ENCODE peak calls at places on chromosomes 2 and 18, in four cellular contexts. U is IMR-90, Z is neuronal stem cell, E is mesenchymal stem cell. P is an unnamed sample.

GRCh38 chr2:124283090-124283489 is 258.0 kb downstream of the CNTNAP5 start:
- DNase-seq in U (no peak), Z (no peak), E (no peak), P (no peak)

GRCh38 chr2:67846341-67847070 is 216.3 kb downstream of the C1D start:
- DNase-seq in U (peak), Z (peak), E (peak), P (peak)

GRCh38 chr2:157082950-157083349 is 174.6 kb upstream of the GALNT5 start:
- DNase-seq in U (no peak), Z (no peak), E (no peak), P (no peak)

GRCh38 chr2:149765636-149766035 is 178.1 kb upstream of the MMADHC start:
- DNase-seq in U (no peak), Z (no peak), E (no peak), P (no peak)

GRCh38 chr2:23422089-23423061 is 37.4 kb downstream of the KLHL29 start:
- DNase-seq in U (no peak), Z (no peak), E (no peak), P (peak)

GRCh38 chr2:112645396-112646101 is at the start of gene SLC20A1:
- DNase-seq in U (peak), Z (peak), E (peak), P (peak)

GRCh38 chr2:29475446-29476006 is 360.3 kb downstream of the CLIP4 start:
- DNase-seq in U (no peak), Z (no peak), E (no peak), P (no peak)

GRCh38 chr2:75549401-75550253 is 11.1 kb downstream of the EVA1A start:
- DNase-seq in U (no peak), Z (no peak), E (no peak), P (no peak)

GRCh38 chr2:102063948-102064678 is 72.4 kb downstream of the IL1R2 start:
- DNase-seq in U (peak), Z (peak), E (peak), P (peak)

GRCh38 chr18:46215902-46216723 is 111.9 kb downstream of the HAUS1 start:
- DNase-seq in U (no peak), Z (no peak), E (no peak), P (no peak)

GRCh38 chr2:73982140-73982617 is 2.5 kb upstream of the TET3 start:
- DNase-seq in U (peak), Z (no peak), E (no peak), P (no peak)

GRCh38 chr2:27281855-27282559 is at the start of gene TRIM54:
- DNase-seq in U (peak), Z (no peak), E (no peak), P (no peak)

GRCh38 chr2:12716250-12717190 is at the start of gene TRIB2:
- DNase-seq in U (peak), Z (peak), E (peak), P (peak)

GRCh38 chr2:31202833-31203232 is 14.5 kb downstream of the CAPN14 start:
- DNase-seq in U (no peak), Z (no peak), E (no peak), P (no peak)

GRCh38 chr2:152587187-152587947 is 129.9 kb downstream of the PRPF40A start:
- DNase-seq in U (peak), Z (no peak), E (peak), P (no peak)

GRCh38 chr2:12222561-12222960 is 476.1 kb downstream of the LPIN1 start:
- DNase-seq in U (no peak), Z (no peak), E (no peak), P (no peak)

GRCh38 chr2:26900831-26901321 is 52.9 kb downstream of the DPYSL5 start:
- DNase-seq in U (no peak), Z (no peak), E (no peak), P (no peak)

GRCh38 chr2:38074775-38075435 is 1.0 kb downstream of the CYP1B1 start:
- DNase-seq in U (no peak), Z (peak), E (peak), P (peak)

GRCh38 chr2:233419626-233420431 is 65.5 kb downstream of the DGKD start:
- DNase-seq in U (peak), Z (no peak), E (no peak), P (no peak)

GRCh38 chr2:166088634-166089033 is 39.2 kb downstream of the SCN1A start:
- DNase-seq in U (peak), Z (no peak), E (no peak), P (no peak)

GRCh38 chr2:39483530-39483929 is 46.4 kb upstream of the MAP4K3 start:
- DNase-seq in U (peak), Z (no peak), E (no peak), P (no peak)

GRCh38 chr18:28916436-28916835 is 739.5 kb upstream of the CDH2 start:
- DNase-seq in U (no peak), Z (no peak), E (peak), P (no peak)

GRCh38 chr18:61993831-61994230 is 101.0 kb upstream of the RNF152 start:
- DNase-seq in U (no peak), Z (no peak), E (no peak), P (no peak)

GRCh38 chr2:169620509-169620908 is 36.4 kb downstream of the PPIG start:
- DNase-seq in U (no peak), Z (no peak), E (no peak), P (no peak)

GRCh38 chr2:188512456-188512855 is 220.8 kb downstream of the GULP1 start:
- DNase-seq in U (peak), Z (no peak), E (peak), P (no peak)

GRCh38 chr2:105081006-105081701 is 43.3 kb downstream of the MRPS9 start:
- DNase-seq in U (peak), Z (no peak), E (no peak), P (peak)

DNA sequence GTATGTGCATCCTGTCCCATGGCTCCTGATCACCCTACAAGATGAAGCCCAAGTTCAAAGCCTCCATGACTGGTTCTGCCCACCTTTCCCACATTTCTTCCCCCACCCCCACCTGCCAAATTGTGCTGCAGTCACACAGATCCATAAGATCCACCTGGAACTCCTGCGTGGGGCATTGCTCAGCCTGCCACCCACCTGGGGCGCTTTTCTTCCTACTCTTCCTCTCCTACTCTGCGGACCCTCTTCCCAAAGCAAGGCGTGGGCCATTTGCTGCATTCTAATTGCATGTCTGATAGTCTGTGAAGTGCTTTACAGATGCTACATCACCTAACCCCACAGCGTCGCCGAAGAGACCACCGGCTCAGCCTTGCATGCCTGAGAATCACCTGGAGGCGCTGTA is 402.4 kb upstream of the ID2 start:
- DNase-seq in U (no peak), Z (no peak), E (no peak), P (no peak)
- H4K91ac ChIP-seq in U (no peak), Z (no peak), E (no peak), P (no peak)

GRCh38 chr2:100200985-100201384 is 58.6 kb upstream of the AFF3 start:
- DNase-seq in U (peak), Z (no peak), E (no peak), P (no peak)

GRCh38 chr2:100198461-100199230 is 56.3 kb upstream of the AFF3 start:
- DNase-seq in U (no peak), Z (no peak), E (no peak), P (no peak)

GRCh38 chr2:100205128-100205527 is 62.7 kb upstream of the AFF3 start:
- DNase-seq in U (no peak), Z (no peak), E (no peak), P (no peak)

GRCh38 chr2:100199421-100199820 is 57.0 kb upstream of the AFF3 start:
- DNase-seq in U (no peak), Z (no peak), E (no peak), P (no peak)

GRCh38 chr2:100202567-100202966 is 60.2 kb upstream of the AFF3 start:
- DNase-seq in U (no peak), Z (no peak), E (no peak), P (no peak)
- H2BK15ac ChIP-seq in U (no peak), Z (no peak), E (no peak), P (no peak)

DNA sequence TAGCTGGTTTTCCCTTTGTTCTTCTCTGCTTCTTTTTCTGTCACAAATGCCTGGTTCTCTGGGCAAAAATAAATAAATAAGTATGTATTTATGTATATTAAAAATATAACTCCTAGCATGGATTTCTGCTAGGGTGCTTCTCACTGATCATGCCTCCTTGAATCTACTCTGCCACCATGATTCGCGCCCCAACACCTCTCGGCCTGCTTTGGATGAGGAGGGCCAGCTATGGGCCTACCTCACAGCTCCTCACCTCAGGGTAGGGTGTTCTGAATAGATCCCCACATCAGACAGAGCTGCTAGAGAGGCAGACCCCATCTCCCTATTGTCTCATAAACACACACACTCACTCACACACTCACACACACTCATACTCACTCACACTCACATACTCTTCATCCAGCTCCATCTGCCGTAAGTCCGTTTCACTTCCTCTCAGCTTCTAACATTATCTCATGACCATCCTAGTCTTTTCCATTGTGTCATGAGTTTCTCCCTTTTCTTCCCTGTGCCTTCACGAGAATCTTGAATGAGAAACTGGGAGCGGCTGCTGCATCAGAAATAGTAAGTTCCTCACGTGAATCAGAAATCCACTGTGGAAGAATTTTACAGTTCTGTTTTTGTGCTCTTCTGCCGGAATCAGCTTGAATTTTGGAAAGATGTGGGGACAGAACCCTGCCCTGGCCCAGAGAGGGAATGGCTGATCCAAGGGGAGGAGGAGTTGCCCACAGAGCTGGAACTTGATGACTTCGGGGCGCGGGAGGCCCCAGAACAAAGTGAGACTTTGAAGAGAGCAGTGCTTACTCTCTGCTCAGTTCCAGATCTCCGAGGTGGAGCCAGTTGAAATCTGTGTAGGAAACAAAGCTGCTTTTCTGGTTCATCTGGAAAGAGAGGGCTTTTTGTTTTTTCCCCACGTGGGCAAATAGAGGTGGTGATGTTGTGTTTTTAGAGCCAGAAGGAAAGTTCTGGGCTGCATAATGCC is 20.9 kb downstream of the ANXA4 start:
- DNase-seq in U (no peak), Z (no peak), E (no peak), P (no peak)
- H4K91ac ChIP-seq in U (no peak), Z (no peak), E (no peak), P (no peak)

DNA sequence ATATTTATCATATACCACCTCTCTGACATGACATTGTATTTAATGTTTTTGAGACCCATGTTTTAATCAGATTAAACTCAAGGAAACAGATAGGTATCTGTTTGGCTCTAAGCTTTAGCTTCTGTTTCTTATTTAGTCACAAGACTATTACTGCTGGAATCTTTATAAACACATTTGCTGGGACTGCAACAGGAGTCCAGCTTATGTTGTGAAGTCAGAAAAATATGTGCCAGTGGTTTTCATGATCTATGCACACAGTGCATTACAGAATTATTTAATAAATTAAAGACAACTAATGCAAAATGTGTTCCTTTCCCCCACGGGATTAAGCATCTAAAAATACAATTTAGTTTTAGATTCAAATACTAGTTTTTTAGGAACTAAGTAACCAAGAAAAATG is 338.9 kb downstream of the ZEB2 start:
- DNase-seq in U (peak), Z (no peak), E (peak), P (no peak)
- H2BK15ac ChIP-seq in U (no peak), Z (no peak), E (no peak), P (no peak)

P was measured in H9.